ENCODE peak calls at places on chromosomes 5 and 9, in seven cellular contexts. One of them, this sample, is unnamed.

GRCh38 chr9:95045751-95046150 is 271.8 kb downstream of the FANCC start:
- DNase-seq in A673: no peak
- DNase-seq in hepatocyte: no peak
- DNase-seq in OCI-LY7: no peak
- DNase-seq in GM13976: no peak
- DNase-seq in right atrium auricular region: no peak
- DNase-seq in GM13977: no peak
- DNase-seq in this sample: no peak

GRCh38 chr9:19641046-19641445 is 147.8 kb downstream of the SLC24A2 start:
- DNase-seq in A673: peak
- DNase-seq in hepatocyte: no peak
- DNase-seq in OCI-LY7: no peak
- DNase-seq in GM13976: peak
- DNase-seq in right atrium auricular region: no peak
- DNase-seq in GM13977: no peak
- DNase-seq in this sample: no peak

GRCh38 chr5:141657937-141658545 is 6.8 kb upstream of the FCHSD1 start:
- DNase-seq in A673: no peak
- DNase-seq in hepatocyte: no peak
- DNase-seq in OCI-LY7: no peak
- DNase-seq in GM13976: peak
- DNase-seq in right atrium auricular region: no peak
- DNase-seq in GM13977: peak
- DNase-seq in this sample: peak

GRCh38 chr5:87383216-87383615 is 29.5 kb downstream of the CCNH start:
- DNase-seq in A673: no peak
- DNase-seq in hepatocyte: no peak
- DNase-seq in OCI-LY7: no peak
- DNase-seq in GM13976: no peak
- DNase-seq in right atrium auricular region: no peak
- DNase-seq in GM13977: no peak
- DNase-seq in this sample: no peak

GRCh38 chr5:91219803-91220371 is 163.2 kb downstream of the ARRDC3 start:
- DNase-seq in A673: peak
- DNase-seq in hepatocyte: peak
- DNase-seq in OCI-LY7: peak
- DNase-seq in GM13976: peak
- DNase-seq in right atrium auricular region: no peak
- DNase-seq in GM13977: peak
- DNase-seq in this sample: peak

GRCh38 chr9:121930970-121931369 is 162.1 kb downstream of the TTLL11 start:
- DNase-seq in A673: no peak
- DNase-seq in hepatocyte: no peak
- DNase-seq in OCI-LY7: no peak
- DNase-seq in GM13976: no peak
- DNase-seq in right atrium auricular region: no peak
- DNase-seq in GM13977: no peak
- DNase-seq in this sample: no peak

GRCh38 chr5:16931334-16932110 is 4.6 kb downstream of the MYO10 start:
- DNase-seq in A673: no peak
- DNase-seq in hepatocyte: no peak
- DNase-seq in OCI-LY7: no peak
- DNase-seq in GM13976: no peak
- DNase-seq in right atrium auricular region: no peak
- DNase-seq in GM13977: no peak
- DNase-seq in this sample: no peak

GRCh38 chr9:92734931-92735906 is 29.4 kb downstream of the BICD2 start:
- DNase-seq in A673: no peak
- DNase-seq in hepatocyte: no peak
- DNase-seq in OCI-LY7: peak
- DNase-seq in GM13976: no peak
- DNase-seq in right atrium auricular region: no peak
- DNase-seq in GM13977: no peak
- DNase-seq in this sample: no peak

GRCh38 chr5:42718591-42718990 is 38.0 kb upstream of the CCDC152 start:
- DNase-seq in A673: no peak
- DNase-seq in hepatocyte: no peak
- DNase-seq in OCI-LY7: no peak
- DNase-seq in GM13976: no peak
- DNase-seq in right atrium auricular region: no peak
- DNase-seq in GM13977: no peak
- DNase-seq in this sample: no peak

GRCh38 chr5:170404398-170404797 is 15.2 kb upstream of the KCNMB1 start:
- DNase-seq in A673: no peak
- DNase-seq in hepatocyte: no peak
- DNase-seq in OCI-LY7: peak
- DNase-seq in GM13976: no peak
- DNase-seq in right atrium auricular region: no peak
- DNase-seq in GM13977: no peak
- DNase-seq in this sample: no peak

GRCh38 chr9:84978761-84979160 is 309.2 kb downstream of the NTRK2 start:
- DNase-seq in A673: no peak
- DNase-seq in hepatocyte: no peak
- DNase-seq in OCI-LY7: no peak
- DNase-seq in GM13976: no peak
- DNase-seq in right atrium auricular region: no peak
- DNase-seq in GM13977: no peak
- DNase-seq in this sample: no peak

GRCh38 chr9:91177081-91177480 is 184.6 kb downstream of the AUH start:
- DNase-seq in A673: no peak
- DNase-seq in hepatocyte: no peak
- DNase-seq in OCI-LY7: no peak
- DNase-seq in GM13976: no peak
- DNase-seq in right atrium auricular region: peak
- DNase-seq in GM13977: no peak
- DNase-seq in this sample: no peak

GRCh38 chr5:73213566-73213998 is 40.6 kb downstream of the TMEM174 start:
- DNase-seq in A673: peak
- DNase-seq in hepatocyte: no peak
- DNase-seq in OCI-LY7: no peak
- DNase-seq in GM13976: no peak
- DNase-seq in right atrium auricular region: no peak
- DNase-seq in GM13977: no peak
- DNase-seq in this sample: no peak

GRCh38 chr9:89309608-89310485 is 1.1 kb upstream of the CKS2 start:
- DNase-seq in A673: no peak
- DNase-seq in hepatocyte: peak
- DNase-seq in OCI-LY7: peak
- DNase-seq in GM13976: no peak
- DNase-seq in right atrium auricular region: no peak
- DNase-seq in GM13977: no peak
- DNase-seq in this sample: no peak

GRCh38 chr9:98583417-98583816 is 125.3 kb downstream of the GABBR2 start:
- DNase-seq in A673: no peak
- DNase-seq in hepatocyte: no peak
- DNase-seq in OCI-LY7: no peak
- DNase-seq in GM13976: no peak
- DNase-seq in right atrium auricular region: no peak
- DNase-seq in GM13977: no peak
- DNase-seq in this sample: no peak

GRCh38 chr5:35861718-35862117 is 5.0 kb downstream of the IL7R start:
- DNase-seq in A673: no peak
- DNase-seq in hepatocyte: no peak
- DNase-seq in OCI-LY7: no peak
- DNase-seq in GM13976: no peak
- DNase-seq in right atrium auricular region: no peak
- DNase-seq in GM13977: no peak
- DNase-seq in this sample: no peak

GRCh38 chr5:36657563-36657995 is 51.2 kb downstream of the SLC1A3 start:
- DNase-seq in A673: peak
- DNase-seq in hepatocyte: peak
- DNase-seq in OCI-LY7: no peak
- DNase-seq in GM13976: no peak
- DNase-seq in right atrium auricular region: peak
- DNase-seq in GM13977: no peak
- DNase-seq in this sample: no peak

GRCh38 chr9:120570296-120570695 is 9.7 kb downstream of the CDK5RAP2 start:
- DNase-seq in A673: no peak
- DNase-seq in hepatocyte: no peak
- DNase-seq in OCI-LY7: no peak
- DNase-seq in GM13976: no peak
- DNase-seq in right atrium auricular region: no peak
- DNase-seq in GM13977: no peak
- DNase-seq in this sample: no peak

GRCh38 chr5:150106669-150107068 is 20.3 kb upstream of the CSF1R start:
- DNase-seq in A673: no peak
- DNase-seq in hepatocyte: no peak
- DNase-seq in OCI-LY7: no peak
- DNase-seq in GM13976: peak
- DNase-seq in right atrium auricular region: peak
- DNase-seq in GM13977: no peak
- DNase-seq in this sample: peak

GRCh38 chr9:114172981-114173833 is 17.9 kb downstream of the COL27A1 start:
- DNase-seq in A673: no peak
- DNase-seq in hepatocyte: peak
- DNase-seq in OCI-LY7: no peak
- DNase-seq in GM13976: no peak
- DNase-seq in right atrium auricular region: no peak
- DNase-seq in GM13977: no peak
- DNase-seq in this sample: no peak

GRCh38 chr5:77301447-77301878 is 91.0 kb downstream of the PDE8B start:
- DNase-seq in A673: no peak
- DNase-seq in hepatocyte: no peak
- DNase-seq in OCI-LY7: no peak
- DNase-seq in GM13976: no peak
- DNase-seq in right atrium auricular region: no peak
- DNase-seq in GM13977: no peak
- DNase-seq in this sample: no peak

GRCh38 chr5:31470608-31471007 is 61.3 kb downstream of the DROSHA start:
- DNase-seq in A673: peak
- DNase-seq in hepatocyte: no peak
- DNase-seq in OCI-LY7: no peak
- DNase-seq in GM13976: no peak
- DNase-seq in right atrium auricular region: peak
- DNase-seq in GM13977: no peak
- DNase-seq in this sample: no peak

GRCh38 chr5:131488463-131488862 is 146.6 kb downstream of the RAPGEF6 start:
- DNase-seq in A673: no peak
- DNase-seq in hepatocyte: no peak
- DNase-seq in OCI-LY7: no peak
- DNase-seq in GM13976: peak
- DNase-seq in right atrium auricular region: no peak
- DNase-seq in GM13977: peak
- DNase-seq in this sample: peak

GRCh38 chr5:81826128-81826527 is 75.2 kb upstream of the SSBP2 start:
- DNase-seq in A673: no peak
- DNase-seq in hepatocyte: no peak
- DNase-seq in OCI-LY7: no peak
- DNase-seq in GM13976: no peak
- DNase-seq in right atrium auricular region: no peak
- DNase-seq in GM13977: no peak
- DNase-seq in this sample: no peak
- TF ChIP-seq CTCF in A673: no peak
- TF ChIP-seq CTCF in hepatocyte: no peak
- TF ChIP-seq CTCF in OCI-LY7: no peak
- TF ChIP-seq CTCF in GM13976: no peak
- TF ChIP-seq CTCF in right atrium auricular region: no peak
- TF ChIP-seq CTCF in GM13977: no peak
- TF ChIP-seq CTCF in this sample: no peak

DNA sequence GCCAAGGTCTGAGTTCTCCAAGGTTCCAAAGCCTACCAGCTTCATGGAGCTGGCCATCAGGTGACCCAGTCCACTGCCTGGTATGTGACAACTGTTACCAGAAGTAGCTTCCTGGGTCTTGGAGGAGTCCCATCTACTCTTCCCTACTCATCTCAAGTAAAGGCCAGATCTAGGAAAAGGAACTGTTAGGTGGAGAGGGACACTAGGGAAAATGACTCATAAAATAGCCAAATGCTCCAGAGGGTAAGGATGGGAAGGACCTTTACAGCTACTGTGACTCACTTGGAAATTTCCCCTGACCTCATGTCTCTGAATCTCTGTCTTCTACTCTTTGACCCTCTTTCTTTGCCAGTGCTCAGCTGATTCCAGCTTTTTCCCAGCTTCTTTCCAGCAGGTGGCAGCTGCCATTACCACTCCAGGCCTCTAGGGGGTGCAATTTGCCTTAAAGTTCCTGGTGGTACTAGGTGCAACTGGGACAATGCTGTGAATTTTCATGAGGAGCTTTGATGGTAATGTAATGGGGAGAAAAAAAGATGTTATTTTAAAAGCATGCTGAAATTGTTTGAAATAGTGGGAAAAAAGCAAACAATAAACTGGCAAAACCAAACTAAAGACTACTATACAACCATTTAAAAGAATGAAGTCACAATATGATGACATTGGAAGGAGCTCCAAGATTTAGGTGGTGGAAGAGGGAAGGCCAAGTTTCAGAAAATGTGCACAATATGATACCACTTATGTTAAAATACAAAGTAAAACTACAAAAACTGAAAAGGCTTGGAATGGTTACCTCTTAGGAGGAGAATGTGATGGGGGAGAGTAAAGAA is 27.1 kb upstream of the MYORG start:
- DNase-seq in A673: peak
- DNase-seq in hepatocyte: peak
- DNase-seq in OCI-LY7: peak
- DNase-seq in GM13976: peak
- DNase-seq in right atrium auricular region: peak
- DNase-seq in GM13977: peak
- DNase-seq in this sample: peak
- TF ChIP-seq CTCF in A673: peak
- TF ChIP-seq CTCF in hepatocyte: peak
- TF ChIP-seq CTCF in OCI-LY7: peak
- TF ChIP-seq CTCF in GM13976: peak
- TF ChIP-seq CTCF in right atrium auricular region: peak
- TF ChIP-seq CTCF in GM13977: peak
- TF ChIP-seq CTCF in this sample: peak

GRCh38 chr5:97726106-97726505 is 543.1 kb upstream of the RIOK2 start:
- DNase-seq in A673: no peak
- DNase-seq in hepatocyte: no peak
- DNase-seq in OCI-LY7: no peak
- DNase-seq in GM13976: no peak
- DNase-seq in right atrium auricular region: no peak
- DNase-seq in GM13977: no peak
- DNase-seq in this sample: no peak
- TF ChIP-seq CTCF in A673: no peak
- TF ChIP-seq CTCF in hepatocyte: no peak
- TF ChIP-seq CTCF in OCI-LY7: peak
- TF ChIP-seq CTCF in GM13976: no peak
- TF ChIP-seq CTCF in right atrium auricular region: no peak
- TF ChIP-seq CTCF in GM13977: no peak
- TF ChIP-seq CTCF in this sample: no peak

DNA sequence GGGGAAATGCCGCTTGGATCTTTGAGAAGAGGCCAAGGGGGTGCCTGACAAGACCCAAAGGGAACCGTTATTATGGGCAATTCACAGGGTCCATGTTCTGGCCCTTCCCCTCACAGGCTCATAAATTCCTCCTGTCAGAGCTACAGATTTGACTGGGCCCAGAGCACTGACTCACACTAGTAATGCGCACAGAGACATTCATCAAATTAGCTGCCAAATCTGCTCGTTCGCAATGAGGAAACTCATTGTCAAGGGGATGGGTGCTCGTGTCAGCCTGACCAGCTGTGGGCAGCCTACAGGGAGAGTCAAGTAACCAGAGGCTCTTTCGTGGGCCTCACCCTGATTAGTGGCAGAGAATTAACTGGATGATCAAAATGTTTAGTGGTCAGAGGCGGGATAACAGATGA is 377.4 kb downstream of the ACTL7B start:
- DNase-seq in A673: peak
- DNase-seq in hepatocyte: peak
- DNase-seq in OCI-LY7: no peak
- DNase-seq in GM13976: no peak
- DNase-seq in right atrium auricular region: no peak
- DNase-seq in GM13977: no peak
- DNase-seq in this sample: no peak
- TF ChIP-seq CTCF in A673: no peak
- TF ChIP-seq CTCF in hepatocyte: no peak
- TF ChIP-seq CTCF in OCI-LY7: no peak
- TF ChIP-seq CTCF in GM13976: no peak
- TF ChIP-seq CTCF in right atrium auricular region: no peak
- TF ChIP-seq CTCF in GM13977: no peak
- TF ChIP-seq CTCF in this sample: no peak

This sample was measured in GM20000.